ENCODE peak calls at places on chromosomes 5 and 9, in four cellular contexts. V, L, X and J are unnamed samples.

GRCh38 chr5:96821260-96821916 is 13.6 kb upstream of the ERAP1 start:
- DNase-seq in V (no peak), L (no peak), X (no peak), J (no peak)

GRCh38 chr9:131180454-131180853 is 55.1 kb downstream of the NUP214 start:
- DNase-seq in V (no peak), L (no peak), X (no peak), J (no peak)

GRCh38 chr9:128787583-128788156 is 617 bp downstream of the TBC1D13 start:
- DNase-seq in V (peak; percentile 51), L (peak; percentile 14), X (peak; percentile 8), J (no peak)

GRCh38 chr5:62909331-62909730 is 330.7 kb downstream of the LRRC70 start:
- DNase-seq in V (no peak), L (no peak), X (no peak), J (no peak)

GRCh38 chr5:91049800-91050199 is 333.3 kb downstream of the ARRDC3 start:
- DNase-seq in V (no peak), L (peak; percentile 43), X (no peak), J (no peak)

GRCh38 chr5:164504141-164504772 is 998.8 kb downstream of the MAT2B start:
- DNase-seq in V (peak; percentile 37), L (peak; percentile 81), X (peak; percentile 61), J (no peak)

GRCh38 chr5:2675548-2675947 is 75.9 kb downstream of the IRX2 start:
- DNase-seq in V (no peak), L (no peak), X (no peak), J (no peak)

GRCh38 chr9:122900791-122901190 is 4.4 kb downstream of the RC3H2 start:
- DNase-seq in V (no peak), L (peak; percentile 15), X (no peak), J (no peak)

GRCh38 chr5:175254155-175254554 is 189.8 kb downstream of the DRD1 start:
- DNase-seq in V (no peak), L (no peak), X (no peak), J (no peak)

GRCh38 chr5:158802941-158803341 is 296.8 kb downstream of the EBF1 start:
- DNase-seq in V (no peak), L (no peak), X (no peak), J (no peak)

GRCh38 chr9:137449931-137450537 is 8.9 kb upstream of the ENTPD8 start:
- DNase-seq in V (peak; percentile 20), L (no peak), X (no peak), J (no peak)

GRCh38 chr9:35660966-35661413 is 2.9 kb downstream of the CCDC107 start:
- DNase-seq in V (peak; percentile 65), L (peak; percentile 51), X (no peak), J (no peak)
- TF ChIP-seq CTCF in V (peak; percentile 49), L (peak; percentile 19), X (peak; percentile 55), J (no peak)

GRCh38 chr9:37380570-37380969 is 41.9 kb upstream of the GRHPR start:
- DNase-seq in V (no peak), L (no peak), X (no peak), J (no peak)

GRCh38 chr9:37381094-37381741 is 41.3 kb upstream of the GRHPR start:
- DNase-seq in V (no peak), L (no peak), X (no peak), J (no peak)

GRCh38 chr9:37377688-37378612 is 44.5 kb upstream of the GRHPR start:
- DNase-seq in V (no peak), L (no peak), X (no peak), J (no peak)

GRCh38 chr9:37379835-37380234 is 42.7 kb upstream of the GRHPR start:
- DNase-seq in V (no peak), L (no peak), X (no peak), J (no peak)

DNA sequence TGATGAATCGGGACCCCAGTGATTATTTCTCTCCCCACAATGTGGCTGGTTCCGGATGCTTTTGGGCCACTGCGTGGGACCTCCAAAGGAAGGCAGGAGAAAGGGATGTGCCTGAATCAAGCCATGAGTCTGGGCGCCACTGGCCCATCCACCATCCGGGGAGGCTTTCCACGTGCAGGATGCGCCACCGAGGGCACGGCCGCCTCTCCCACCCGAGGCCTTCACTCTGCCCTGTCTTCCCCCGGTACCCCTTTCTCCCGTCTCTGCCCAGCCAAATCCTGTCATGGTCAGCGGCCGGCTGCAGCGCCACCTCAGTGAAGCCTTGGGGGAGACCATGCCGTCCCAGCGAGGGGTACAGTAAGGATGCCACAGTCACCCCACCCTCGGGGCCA is 43.9 kb upstream of the GRHPR start:
- DNase-seq in V (no peak), L (no peak), X (no peak), J (no peak)
- TF ChIP-seq CTCF in V (no peak), L (no peak), X (no peak), J (no peak)

GRCh38 chr5:156835905-156836304 is 14.2 kb upstream of the PPP1R2B start:
- DNase-seq in V (no peak), L (no peak), X (no peak), J (no peak)
- TF ChIP-seq CTCF in V (no peak), L (peak; percentile 43), X (no peak), J (no peak)

GRCh38 chr5:140150201-140150600 is 24.5 kb downstream of the IGIP start:
- DNase-seq in V (no peak), L (no peak), X (no peak), J (no peak)

GRCh38 chr5:140147460-140147859 is 21.7 kb downstream of the IGIP start:
- DNase-seq in V (no peak), L (no peak), X (no peak), J (no peak)

GRCh38 chr5:140145818-140146522 is 20.2 kb downstream of the IGIP start:
- DNase-seq in V (peak; percentile 59), L (peak; percentile 39), X (peak; percentile 33), J (peak; percentile 36)

GRCh38 chr5:140146523-140146842 is 20.7 kb downstream of the IGIP start:
- DNase-seq in V (no peak), L (no peak), X (no peak), J (no peak)

DNA sequence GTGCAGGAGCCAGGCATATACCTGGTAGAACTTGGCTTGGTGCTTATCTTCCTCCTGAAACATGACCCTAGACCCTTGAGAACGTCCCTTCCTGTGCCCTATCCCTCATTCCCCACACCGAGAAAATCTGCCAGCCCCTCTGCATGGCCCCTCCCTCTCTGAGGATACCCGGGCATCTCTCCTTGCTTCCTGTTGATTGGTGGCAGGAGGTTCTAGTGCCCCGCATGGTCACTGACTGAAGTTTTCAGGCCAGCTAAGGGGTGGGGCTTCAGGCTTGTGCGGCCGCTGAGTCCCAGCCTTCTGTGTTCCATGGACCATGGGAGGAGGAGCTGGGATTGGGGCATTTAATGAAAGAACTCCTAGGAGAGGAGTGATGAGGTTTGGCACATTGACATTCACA is 22.8 kb downstream of the IGIP start:
- DNase-seq in V (no peak), L (no peak), X (no peak), J (no peak)
- TF ChIP-seq CTCF in V (no peak), L (no peak), X (no peak), J (no peak)

DNA sequence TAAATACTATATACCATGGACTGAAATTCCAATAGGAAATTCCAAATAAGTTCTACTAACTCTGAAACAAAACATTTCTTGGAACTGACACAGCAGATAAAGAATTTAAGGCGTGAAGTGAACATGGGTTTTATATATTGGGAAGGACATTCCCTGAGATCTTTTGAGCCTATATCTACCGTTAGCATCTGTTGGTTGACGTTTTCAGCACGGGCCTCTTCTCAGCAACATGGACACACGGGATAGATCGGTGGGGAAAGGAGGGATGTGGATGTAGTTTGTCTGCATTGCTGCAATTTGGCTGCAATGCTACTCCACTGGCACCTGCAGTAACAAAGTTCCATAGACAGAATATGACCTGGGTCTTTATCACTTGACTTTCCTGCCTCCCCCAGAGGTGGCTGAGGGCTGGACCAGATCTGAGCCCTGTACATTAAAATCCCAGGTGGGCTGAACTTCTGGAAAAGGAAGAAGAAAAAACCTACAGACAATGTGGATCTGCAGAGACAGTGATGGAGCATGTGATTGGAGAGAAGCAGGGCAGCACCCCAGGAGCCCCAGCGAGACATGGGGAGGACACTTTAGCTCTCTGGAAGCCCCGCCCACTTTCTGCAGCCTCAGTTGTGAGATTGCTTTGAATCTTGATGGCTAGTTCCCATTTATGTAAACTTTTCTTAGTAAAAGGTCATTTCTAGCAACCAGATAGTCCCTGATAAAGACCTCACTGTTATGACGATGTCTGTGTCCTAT is 91.2 kb upstream of the CPEB4 start:
- DNase-seq in V (no peak), L (no peak), X (no peak), J (no peak)
- TF ChIP-seq CTCF in V (no peak), L (no peak), X (no peak), J (no peak)

GRCh38 chr5:43233946-43234345 is 41.9 kb downstream of the NIM1K start:
- DNase-seq in V (no peak), L (no peak), X (no peak), J (no peak)

GRCh38 chr5:43227655-43228054 is 35.6 kb downstream of the NIM1K start:
- DNase-seq in V (no peak), L (peak; percentile 67), X (no peak), J (no peak)

GRCh38 chr5:43232943-43233833 is 41.2 kb downstream of the NIM1K start:
- DNase-seq in V (no peak), L (no peak), X (no peak), J (no peak)

GRCh38 chr5:43236633-43237355 is 44.8 kb downstream of the NIM1K start:
- DNase-seq in V (no peak), L (peak; percentile 14), X (no peak), J (no peak)

DNA sequence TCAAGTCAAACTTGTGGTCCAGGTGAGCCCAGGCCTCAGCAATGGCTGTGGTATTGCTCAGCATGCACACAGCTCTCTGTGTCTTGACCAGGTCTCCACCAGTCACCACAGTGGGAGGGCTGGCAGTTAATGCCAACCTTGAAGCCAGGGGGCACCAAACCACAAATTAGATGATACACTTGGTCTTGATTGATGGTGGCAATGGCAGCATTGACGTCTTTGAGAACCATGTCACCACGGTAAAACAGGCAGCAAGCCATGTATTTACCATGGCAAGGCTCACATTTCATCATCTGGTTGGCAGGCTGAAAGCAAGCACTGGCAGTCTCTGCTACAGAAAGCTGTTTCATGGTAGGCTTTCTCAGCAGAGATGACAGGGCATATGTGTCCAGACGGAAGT is 40.0 kb downstream of the NIM1K start:
- DNase-seq in V (no peak), L (peak; percentile 48), X (no peak), J (no peak)
- TF ChIP-seq CTCF in V (no peak), L (peak; percentile 18), X (no peak), J (no peak)